ENCODE peak calls at places on chromosomes 1 and 21, in four cellular contexts. One of them, this sample, is unnamed.

GRCh38 chr1:223512016-223512415 is 118.8 kb downstream of the CCDC185 start:
- DNase-seq in right cardiac atrium: no peak
- DNase-seq in mesothelial cell of epicardium: no peak
- DNase-seq in DMS 273 treated with DMSO at 0.1 percent for 48 hours: no peak
- DNase-seq in this sample: no peak

GRCh38 chr1:205108464-205108863 is 13.3 kb downstream of the RBBP5 start:
- DNase-seq in mesothelial cell of epicardium: no peak
- DNase-seq in DMS 273 treated with DMSO at 0.1 percent for 48 hours: no peak
- DNase-seq in right cardiac atrium: no peak
- DNase-seq in this sample: no peak

GRCh38 chr1:225934711-225935110 is 6.3 kb downstream of the LEFTY2 start:
- DNase-seq in mesothelial cell of epicardium: no peak
- DNase-seq in right cardiac atrium: no peak
- DNase-seq in DMS 273 treated with DMSO at 0.1 percent for 48 hours: no peak
- DNase-seq in this sample: no peak

GRCh38 chr1:183604811-183605210 is 14.6 kb upstream of the NCF2 start:
- DNase-seq in mesothelial cell of epicardium: no peak
- DNase-seq in DMS 273 treated with DMSO at 0.1 percent for 48 hours: no peak
- DNase-seq in right cardiac atrium: no peak
- DNase-seq in this sample: no peak

GRCh38 chr1:77652179-77652745 is 30.2 kb downstream of the ZZZ3 start:
- DNase-seq in right cardiac atrium: no peak
- DNase-seq in DMS 273 treated with DMSO at 0.1 percent for 48 hours: no peak
- DNase-seq in mesothelial cell of epicardium: no peak
- DNase-seq in this sample: peak

GRCh38 chr1:86466986-86467385 is 1.7 kb upstream of the CLCA1 start:
- DNase-seq in right cardiac atrium: no peak
- DNase-seq in DMS 273 treated with DMSO at 0.1 percent for 48 hours: no peak
- DNase-seq in mesothelial cell of epicardium: no peak
- DNase-seq in this sample: no peak

GRCh38 chr1:201214461-201214860 is 23.8 kb downstream of the IGFN1 start:
- DNase-seq in DMS 273 treated with DMSO at 0.1 percent for 48 hours: no peak
- DNase-seq in mesothelial cell of epicardium: no peak
- DNase-seq in right cardiac atrium: no peak
- DNase-seq in this sample: no peak

GRCh38 chr1:56132520-56132919 is 446.8 kb downstream of the PLPP3 start:
- DNase-seq in DMS 273 treated with DMSO at 0.1 percent for 48 hours: no peak
- DNase-seq in right cardiac atrium: peak
- DNase-seq in mesothelial cell of epicardium: no peak
- DNase-seq in this sample: no peak

GRCh38 chr1:27605796-27606707 is 2.1 kb upstream of the AHDC1 start:
- DNase-seq in right cardiac atrium: no peak
- DNase-seq in mesothelial cell of epicardium: no peak
- DNase-seq in DMS 273 treated with DMSO at 0.1 percent for 48 hours: peak
- DNase-seq in this sample: no peak

GRCh38 chr1:62263006-62263812 is 56.0 kb downstream of the KANK4 start:
- DNase-seq in right cardiac atrium: no peak
- DNase-seq in mesothelial cell of epicardium: no peak
- DNase-seq in DMS 273 treated with DMSO at 0.1 percent for 48 hours: no peak
- DNase-seq in this sample: no peak

GRCh38 chr1:68229927-68230812 is 2.2 kb downstream of the WLS start:
- DNase-seq in right cardiac atrium: no peak
- DNase-seq in mesothelial cell of epicardium: no peak
- DNase-seq in DMS 273 treated with DMSO at 0.1 percent for 48 hours: no peak
- DNase-seq in this sample: no peak

GRCh38 chr1:53486395-53487026 is 27.3 kb downstream of the DMRTB1 start:
- DNase-seq in right cardiac atrium: no peak
- DNase-seq in DMS 273 treated with DMSO at 0.1 percent for 48 hours: no peak
- DNase-seq in mesothelial cell of epicardium: no peak
- DNase-seq in this sample: no peak

GRCh38 chr1:161350666-161351065 is 17.0 kb downstream of the CFAP126 start:
- DNase-seq in DMS 273 treated with DMSO at 0.1 percent for 48 hours: no peak
- DNase-seq in right cardiac atrium: no peak
- DNase-seq in mesothelial cell of epicardium: no peak
- DNase-seq in this sample: no peak

GRCh38 chr1:71787699-71788098 is 494.6 kb downstream of the NEGR1 start:
- DNase-seq in right cardiac atrium: no peak
- DNase-seq in DMS 273 treated with DMSO at 0.1 percent for 48 hours: no peak
- DNase-seq in mesothelial cell of epicardium: no peak
- DNase-seq in this sample: no peak

GRCh38 chr1:2179283-2180013 is 15.1 kb downstream of the FAAP20 start:
- DNase-seq in mesothelial cell of epicardium: no peak
- DNase-seq in right cardiac atrium: no peak
- DNase-seq in DMS 273 treated with DMSO at 0.1 percent for 48 hours: no peak
- DNase-seq in this sample: no peak

GRCh38 chr1:172146149-172146850 is 274.2 kb upstream of the C1orf105 start:
- DNase-seq in DMS 273 treated with DMSO at 0.1 percent for 48 hours: no peak
- DNase-seq in right cardiac atrium: no peak
- DNase-seq in mesothelial cell of epicardium: no peak
- DNase-seq in this sample: no peak

GRCh38 chr1:39160703-39161102 is 43.8 kb upstream of the MACF1 start:
- DNase-seq in DMS 273 treated with DMSO at 0.1 percent for 48 hours: peak
- DNase-seq in mesothelial cell of epicardium: no peak
- DNase-seq in right cardiac atrium: no peak
- DNase-seq in this sample: no peak

GRCh38 chr1:99580451-99580850 is 65.5 kb upstream of the PALMD start:
- DNase-seq in right cardiac atrium: peak
- DNase-seq in DMS 273 treated with DMSO at 0.1 percent for 48 hours: peak
- DNase-seq in mesothelial cell of epicardium: no peak
- DNase-seq in this sample: no peak

GRCh38 chr1:117239467-117239866 is 28.7 kb upstream of the VTCN1 start:
- DNase-seq in mesothelial cell of epicardium: no peak
- DNase-seq in DMS 273 treated with DMSO at 0.1 percent for 48 hours: no peak
- DNase-seq in right cardiac atrium: no peak
- DNase-seq in this sample: no peak

GRCh38 chr1:17342014-17342441 is 30.0 kb upstream of the PADI6 start:
- DNase-seq in DMS 273 treated with DMSO at 0.1 percent for 48 hours: no peak
- DNase-seq in mesothelial cell of epicardium: no peak
- DNase-seq in right cardiac atrium: no peak
- DNase-seq in this sample: no peak

GRCh38 chr1:26785611-26786436 is 1.9 kb upstream of the PIGV start:
- DNase-seq in right cardiac atrium: no peak
- DNase-seq in DMS 273 treated with DMSO at 0.1 percent for 48 hours: no peak
- DNase-seq in mesothelial cell of epicardium: no peak
- DNase-seq in this sample: no peak

GRCh38 chr1:95475686-95476457 is 241.9 kb downstream of the RWDD3 start:
- DNase-seq in right cardiac atrium: no peak
- DNase-seq in DMS 273 treated with DMSO at 0.1 percent for 48 hours: no peak
- DNase-seq in mesothelial cell of epicardium: no peak
- DNase-seq in this sample: no peak

GRCh38 chr1:70907563-70908310 is 139.9 kb downstream of the PTGER3 start:
- DNase-seq in DMS 273 treated with DMSO at 0.1 percent for 48 hours: no peak
- DNase-seq in right cardiac atrium: no peak
- DNase-seq in mesothelial cell of epicardium: no peak
- DNase-seq in this sample: no peak

GRCh38 chr1:226655251-226656163 is 83.6 kb downstream of the ITPKB start:
- DNase-seq in right cardiac atrium: peak
- DNase-seq in mesothelial cell of epicardium: no peak
- DNase-seq in DMS 273 treated with DMSO at 0.1 percent for 48 hours: no peak
- DNase-seq in this sample: no peak

GRCh38 chr1:235102259-235102582 is 26.4 kb downstream of the TOMM20 start:
- DNase-seq in right cardiac atrium: no peak
- DNase-seq in DMS 273 treated with DMSO at 0.1 percent for 48 hours: no peak
- DNase-seq in mesothelial cell of epicardium: no peak
- DNase-seq in this sample: no peak

GRCh38 chr1:228370941-228371740 is 35.5 kb downstream of the TRIM11 start:
- DNase-seq in DMS 273 treated with DMSO at 0.1 percent for 48 hours: no peak
- DNase-seq in right cardiac atrium: no peak
- DNase-seq in mesothelial cell of epicardium: peak
- DNase-seq in this sample: no peak

GRCh38 chr1:156821801-156822200 is 5.2 kb upstream of the SH2D2A start:
- DNase-seq in DMS 273 treated with DMSO at 0.1 percent for 48 hours: no peak
- DNase-seq in right cardiac atrium: no peak
- DNase-seq in mesothelial cell of epicardium: no peak
- DNase-seq in this sample: no peak

GRCh38 chr1:243325305-243325890 is 69.6 kb downstream of the SDCCAG8 start:
- DNase-seq in mesothelial cell of epicardium: no peak
- DNase-seq in DMS 273 treated with DMSO at 0.1 percent for 48 hours: peak
- DNase-seq in right cardiac atrium: no peak
- DNase-seq in this sample: no peak

GRCh38 chr1:84409888-84410287 is 11.6 kb downstream of the DNASE2B start:
- DNase-seq in mesothelial cell of epicardium: no peak
- DNase-seq in DMS 273 treated with DMSO at 0.1 percent for 48 hours: no peak
- DNase-seq in right cardiac atrium: no peak
- DNase-seq in this sample: no peak

GRCh38 chr21:43343095-43343991 is 83.6 kb downstream of the SIK1 start:
- DNase-seq in mesothelial cell of epicardium: no peak
- DNase-seq in DMS 273 treated with DMSO at 0.1 percent for 48 hours: no peak
- DNase-seq in right cardiac atrium: peak
- DNase-seq in this sample: no peak

GRCh38 chr1:43329995-43330751 is 7.4 kb upstream of the MPL start:
- DNase-seq in mesothelial cell of epicardium: no peak
- DNase-seq in right cardiac atrium: peak
- DNase-seq in DMS 273 treated with DMSO at 0.1 percent for 48 hours: no peak
- DNase-seq in this sample: no peak

This sample was measured in NCI-H1048.